ENCODE peak calls at places on chromosomes 3 and 15, in ten cellular contexts. One of them, this sample, is unnamed.

GRCh38 chr3:99865321-99865720 is 47.7 kb downstream of the CMSS1 start:
- DNase-seq in transverse colon: no peak
- DNase-seq in T-helper 2 cell treated with Interferon-gamma antibody and Interleukin-4, amounts not matched to agents 5 μg/mL and 100 μg/mL, for 36 hours: no peak
- DNase-seq in GM20000: no peak
- DNase-seq in neural crest cell: no peak
- DNase-seq in activated CD4-positive, alpha-beta T cell treated with anti-CD3 and anti-CD28 coated beads, Interleukin-2, amount 50 U/mL, for 1 hour: no peak
- DNase-seq in non-pigmented ciliary epithelial cell: no peak
- DNase-seq in SIG-M5: no peak
- DNase-seq in coronary artery: no peak
- DNase-seq in uterus: no peak
- DNase-seq in this sample: no peak

GRCh38 chr3:62567097-62568021 is 194.0 kb upstream of the FEZF2 start:
- DNase-seq in transverse colon: no peak
- DNase-seq in T-helper 2 cell treated with Interferon-gamma antibody and Interleukin-4, amounts not matched to agents 5 μg/mL and 100 μg/mL, for 36 hours: no peak
- DNase-seq in GM20000: no peak
- DNase-seq in neural crest cell: no peak
- DNase-seq in activated CD4-positive, alpha-beta T cell treated with anti-CD3 and anti-CD28 coated beads, Interleukin-2, amount 50 U/mL, for 1 hour: no peak
- DNase-seq in non-pigmented ciliary epithelial cell: peak
- DNase-seq in SIG-M5: no peak
- DNase-seq in coronary artery: no peak
- DNase-seq in uterus: peak
- DNase-seq in this sample: no peak

GRCh38 chr3:145696011-145696410 is 465.0 kb downstream of the PLOD2 start:
- DNase-seq in transverse colon: no peak
- DNase-seq in T-helper 2 cell treated with Interferon-gamma antibody and Interleukin-4, amounts not matched to agents 5 μg/mL and 100 μg/mL, for 36 hours: no peak
- DNase-seq in GM20000: no peak
- DNase-seq in neural crest cell: no peak
- DNase-seq in activated CD4-positive, alpha-beta T cell treated with anti-CD3 and anti-CD28 coated beads, Interleukin-2, amount 50 U/mL, for 1 hour: no peak
- DNase-seq in non-pigmented ciliary epithelial cell: no peak
- DNase-seq in SIG-M5: no peak
- DNase-seq in coronary artery: no peak
- DNase-seq in uterus: no peak
- DNase-seq in this sample: no peak

GRCh38 chr3:26731843-26732242 is 109.3 kb downstream of the LRRC3B start:
- DNase-seq in transverse colon: no peak
- DNase-seq in T-helper 2 cell treated with Interferon-gamma antibody and Interleukin-4, amounts not matched to agents 5 μg/mL and 100 μg/mL, for 36 hours: no peak
- DNase-seq in GM20000: no peak
- DNase-seq in neural crest cell: no peak
- DNase-seq in activated CD4-positive, alpha-beta T cell treated with anti-CD3 and anti-CD28 coated beads, Interleukin-2, amount 50 U/mL, for 1 hour: no peak
- DNase-seq in non-pigmented ciliary epithelial cell: no peak
- DNase-seq in SIG-M5: no peak
- DNase-seq in coronary artery: no peak
- DNase-seq in uterus: no peak
- DNase-seq in this sample: no peak

GRCh38 chr3:4752201-4753072 is 226.8 kb upstream of the BHLHE40 start:
- DNase-seq in transverse colon: peak
- DNase-seq in T-helper 2 cell treated with Interferon-gamma antibody and Interleukin-4, amounts not matched to agents 5 μg/mL and 100 μg/mL, for 36 hours: no peak
- DNase-seq in GM20000: no peak
- DNase-seq in neural crest cell: no peak
- DNase-seq in activated CD4-positive, alpha-beta T cell treated with anti-CD3 and anti-CD28 coated beads, Interleukin-2, amount 50 U/mL, for 1 hour: no peak
- DNase-seq in non-pigmented ciliary epithelial cell: no peak
- DNase-seq in SIG-M5: peak
- DNase-seq in coronary artery: no peak
- DNase-seq in uterus: no peak
- DNase-seq in this sample: no peak

GRCh38 chr15:29278436-29279099 is 8.9 kb upstream of the NSMCE3 start:
- DNase-seq in transverse colon: no peak
- DNase-seq in T-helper 2 cell treated with Interferon-gamma antibody and Interleukin-4, amounts not matched to agents 5 μg/mL and 100 μg/mL, for 36 hours: no peak
- DNase-seq in GM20000: no peak
- DNase-seq in neural crest cell: no peak
- DNase-seq in activated CD4-positive, alpha-beta T cell treated with anti-CD3 and anti-CD28 coated beads, Interleukin-2, amount 50 U/mL, for 1 hour: no peak
- DNase-seq in non-pigmented ciliary epithelial cell: peak
- DNase-seq in SIG-M5: no peak
- DNase-seq in coronary artery: no peak
- DNase-seq in uterus: no peak
- DNase-seq in this sample: no peak

GRCh38 chr3:78724886-78725285 is 1042.9 kb downstream of the ROBO1 start:
- DNase-seq in transverse colon: no peak
- DNase-seq in T-helper 2 cell treated with Interferon-gamma antibody and Interleukin-4, amounts not matched to agents 5 μg/mL and 100 μg/mL, for 36 hours: no peak
- DNase-seq in GM20000: no peak
- DNase-seq in neural crest cell: no peak
- DNase-seq in activated CD4-positive, alpha-beta T cell treated with anti-CD3 and anti-CD28 coated beads, Interleukin-2, amount 50 U/mL, for 1 hour: no peak
- DNase-seq in non-pigmented ciliary epithelial cell: no peak
- DNase-seq in SIG-M5: no peak
- DNase-seq in coronary artery: no peak
- DNase-seq in uterus: no peak
- DNase-seq in this sample: no peak

GRCh38 chr15:79680721-79681120 is 216.1 kb downstream of the MTHFS start:
- DNase-seq in transverse colon: no peak
- DNase-seq in T-helper 2 cell treated with Interferon-gamma antibody and Interleukin-4, amounts not matched to agents 5 μg/mL and 100 μg/mL, for 36 hours: no peak
- DNase-seq in GM20000: peak
- DNase-seq in neural crest cell: no peak
- DNase-seq in activated CD4-positive, alpha-beta T cell treated with anti-CD3 and anti-CD28 coated beads, Interleukin-2, amount 50 U/mL, for 1 hour: no peak
- DNase-seq in non-pigmented ciliary epithelial cell: peak
- DNase-seq in SIG-M5: no peak
- DNase-seq in coronary artery: no peak
- DNase-seq in uterus: no peak
- DNase-seq in this sample: no peak

GRCh38 chr3:14369675-14370669 is 32.4 kb upstream of the SLC6A6 start:
- DNase-seq in transverse colon: peak
- DNase-seq in T-helper 2 cell treated with Interferon-gamma antibody and Interleukin-4, amounts not matched to agents 5 μg/mL and 100 μg/mL, for 36 hours: no peak
- DNase-seq in GM20000: no peak
- DNase-seq in neural crest cell: no peak
- DNase-seq in activated CD4-positive, alpha-beta T cell treated with anti-CD3 and anti-CD28 coated beads, Interleukin-2, amount 50 U/mL, for 1 hour: no peak
- DNase-seq in non-pigmented ciliary epithelial cell: no peak
- DNase-seq in SIG-M5: no peak
- DNase-seq in coronary artery: no peak
- DNase-seq in uterus: no peak
- DNase-seq in this sample: no peak

GRCh38 chr3:43852066-43852465 is 161.3 kb downstream of the ABHD5 start:
- DNase-seq in transverse colon: no peak
- DNase-seq in T-helper 2 cell treated with Interferon-gamma antibody and Interleukin-4, amounts not matched to agents 5 μg/mL and 100 μg/mL, for 36 hours: no peak
- DNase-seq in GM20000: no peak
- DNase-seq in neural crest cell: no peak
- DNase-seq in activated CD4-positive, alpha-beta T cell treated with anti-CD3 and anti-CD28 coated beads, Interleukin-2, amount 50 U/mL, for 1 hour: no peak
- DNase-seq in non-pigmented ciliary epithelial cell: no peak
- DNase-seq in SIG-M5: no peak
- DNase-seq in coronary artery: no peak
- DNase-seq in uterus: no peak
- DNase-seq in this sample: no peak

GRCh38 chr15:79007066-79007465 is 62.2 kb upstream of the CTSH start:
- DNase-seq in transverse colon: peak
- DNase-seq in T-helper 2 cell treated with Interferon-gamma antibody and Interleukin-4, amounts not matched to agents 5 μg/mL and 100 μg/mL, for 36 hours: peak
- DNase-seq in GM20000: peak
- DNase-seq in neural crest cell: peak
- DNase-seq in activated CD4-positive, alpha-beta T cell treated with anti-CD3 and anti-CD28 coated beads, Interleukin-2, amount 50 U/mL, for 1 hour: peak
- DNase-seq in non-pigmented ciliary epithelial cell: peak
- DNase-seq in SIG-M5: no peak
- DNase-seq in coronary artery: no peak
- DNase-seq in uterus: no peak
- DNase-seq in this sample: no peak

GRCh38 chr3:168414149-168414548 is 318.4 kb upstream of the GOLIM4 start:
- DNase-seq in transverse colon: no peak
- DNase-seq in T-helper 2 cell treated with Interferon-gamma antibody and Interleukin-4, amounts not matched to agents 5 μg/mL and 100 μg/mL, for 36 hours: no peak
- DNase-seq in GM20000: no peak
- DNase-seq in neural crest cell: no peak
- DNase-seq in activated CD4-positive, alpha-beta T cell treated with anti-CD3 and anti-CD28 coated beads, Interleukin-2, amount 50 U/mL, for 1 hour: no peak
- DNase-seq in non-pigmented ciliary epithelial cell: no peak
- DNase-seq in SIG-M5: no peak
- DNase-seq in coronary artery: no peak
- DNase-seq in uterus: no peak
- DNase-seq in this sample: no peak

GRCh38 chr3:156862338-156862737 is 36.2 kb downstream of the LEKR1 start:
- DNase-seq in transverse colon: no peak
- DNase-seq in T-helper 2 cell treated with Interferon-gamma antibody and Interleukin-4, amounts not matched to agents 5 μg/mL and 100 μg/mL, for 36 hours: no peak
- DNase-seq in GM20000: no peak
- DNase-seq in neural crest cell: no peak
- DNase-seq in activated CD4-positive, alpha-beta T cell treated with anti-CD3 and anti-CD28 coated beads, Interleukin-2, amount 50 U/mL, for 1 hour: no peak
- DNase-seq in non-pigmented ciliary epithelial cell: no peak
- DNase-seq in SIG-M5: no peak
- DNase-seq in coronary artery: no peak
- DNase-seq in uterus: no peak
- DNase-seq in this sample: no peak

GRCh38 chr3:101036213-101036618 is 43.0 kb upstream of the ABI3BP start:
- DNase-seq in transverse colon: no peak
- DNase-seq in T-helper 2 cell treated with Interferon-gamma antibody and Interleukin-4, amounts not matched to agents 5 μg/mL and 100 μg/mL, for 36 hours: no peak
- DNase-seq in GM20000: no peak
- DNase-seq in neural crest cell: no peak
- DNase-seq in activated CD4-positive, alpha-beta T cell treated with anti-CD3 and anti-CD28 coated beads, Interleukin-2, amount 50 U/mL, for 1 hour: no peak
- DNase-seq in non-pigmented ciliary epithelial cell: peak
- DNase-seq in SIG-M5: no peak
- DNase-seq in coronary artery: no peak
- DNase-seq in uterus: no peak
- DNase-seq in this sample: no peak

GRCh38 chr3:71461749-71462483 is 121.6 kb downstream of the FOXP1 start:
- DNase-seq in transverse colon: no peak
- DNase-seq in T-helper 2 cell treated with Interferon-gamma antibody and Interleukin-4, amounts not matched to agents 5 μg/mL and 100 μg/mL, for 36 hours: no peak
- DNase-seq in GM20000: no peak
- DNase-seq in neural crest cell: no peak
- DNase-seq in activated CD4-positive, alpha-beta T cell treated with anti-CD3 and anti-CD28 coated beads, Interleukin-2, amount 50 U/mL, for 1 hour: no peak
- DNase-seq in non-pigmented ciliary epithelial cell: peak
- DNase-seq in SIG-M5: no peak
- DNase-seq in coronary artery: no peak
- DNase-seq in uterus: no peak
- DNase-seq in this sample: no peak

GRCh38 chr3:156609115-156609514 is 54.2 kb upstream of the SSR3 start:
- DNase-seq in transverse colon: no peak
- DNase-seq in T-helper 2 cell treated with Interferon-gamma antibody and Interleukin-4, amounts not matched to agents 5 μg/mL and 100 μg/mL, for 36 hours: no peak
- DNase-seq in GM20000: no peak
- DNase-seq in neural crest cell: no peak
- DNase-seq in activated CD4-positive, alpha-beta T cell treated with anti-CD3 and anti-CD28 coated beads, Interleukin-2, amount 50 U/mL, for 1 hour: no peak
- DNase-seq in non-pigmented ciliary epithelial cell: no peak
- DNase-seq in SIG-M5: no peak
- DNase-seq in coronary artery: no peak
- DNase-seq in uterus: no peak
- DNase-seq in this sample: no peak

GRCh38 chr3:117281371-117281770 is 571.8 kb downstream of the TUSC7 start:
- DNase-seq in transverse colon: no peak
- DNase-seq in T-helper 2 cell treated with Interferon-gamma antibody and Interleukin-4, amounts not matched to agents 5 μg/mL and 100 μg/mL, for 36 hours: no peak
- DNase-seq in GM20000: no peak
- DNase-seq in neural crest cell: no peak
- DNase-seq in activated CD4-positive, alpha-beta T cell treated with anti-CD3 and anti-CD28 coated beads, Interleukin-2, amount 50 U/mL, for 1 hour: no peak
- DNase-seq in non-pigmented ciliary epithelial cell: no peak
- DNase-seq in SIG-M5: no peak
- DNase-seq in coronary artery: no peak
- DNase-seq in uterus: no peak
- DNase-seq in this sample: no peak

GRCh38 chr15:84552896-84553295 is 47.9 kb upstream of the ZSCAN2 start:
- DNase-seq in transverse colon: no peak
- DNase-seq in T-helper 2 cell treated with Interferon-gamma antibody and Interleukin-4, amounts not matched to agents 5 μg/mL and 100 μg/mL, for 36 hours: no peak
- DNase-seq in GM20000: no peak
- DNase-seq in neural crest cell: no peak
- DNase-seq in activated CD4-positive, alpha-beta T cell treated with anti-CD3 and anti-CD28 coated beads, Interleukin-2, amount 50 U/mL, for 1 hour: no peak
- DNase-seq in non-pigmented ciliary epithelial cell: no peak
- DNase-seq in SIG-M5: no peak
- DNase-seq in coronary artery: no peak
- DNase-seq in uterus: no peak
- DNase-seq in this sample: no peak

GRCh38 chr15:32657198-32657886 is 15.8 kb downstream of the SCG5 start:
- DNase-seq in transverse colon: peak
- DNase-seq in T-helper 2 cell treated with Interferon-gamma antibody and Interleukin-4, amounts not matched to agents 5 μg/mL and 100 μg/mL, for 36 hours: no peak
- DNase-seq in GM20000: peak
- DNase-seq in neural crest cell: no peak
- DNase-seq in activated CD4-positive, alpha-beta T cell treated with anti-CD3 and anti-CD28 coated beads, Interleukin-2, amount 50 U/mL, for 1 hour: no peak
- DNase-seq in non-pigmented ciliary epithelial cell: no peak
- DNase-seq in SIG-M5: no peak
- DNase-seq in coronary artery: no peak
- DNase-seq in uterus: no peak
- DNase-seq in this sample: no peak

This sample was measured in B cell.